ENCODE peak calls at places on chromosome 17, in ten cellular contexts. N, V, E, L, U, Z, K, S, G and H are unnamed samples.

GRCh38 chr17:222172-222571 is 40.7 kb upstream of the DOC2B start:
- DNase-seq in N (no peak), V (no peak), E (no peak), L (no peak), U (no peak), Z (peak), K (no peak), S (no peak), G (no peak), H (peak)

GRCh38 chr17:68184816-68185436 is 62.9 kb upstream of the AMZ2 start:
- DNase-seq in N (no peak), V (peak), E (no peak), L (no peak), U (no peak), Z (no peak), K (no peak), S (peak), G (no peak), H (no peak)

GRCh38 chr17:75688209-75688771 is 21.2 kb downstream of the SAP30BP start:
- DNase-seq in N (no peak), V (no peak), E (no peak), L (no peak), U (peak), Z (peak), K (no peak), S (peak), G (no peak), H (no peak)

GRCh38 chr17:19867654-19868395 is at the start of gene ULK2:
- DNase-seq in N (peak), V (peak), E (peak), L (peak), U (peak), Z (peak), K (no peak), S (peak), G (peak), H (no peak)

GRCh38 chr17:38980455-38981217 is 13.4 kb upstream of the FBXO47 start:
- DNase-seq in N (no peak), V (no peak), E (no peak), L (no peak), U (no peak), Z (peak), K (no peak), S (no peak), G (no peak), H (no peak)

GRCh38 chr17:2737693-2738092 is 11.8 kb downstream of the CCDC92B start:
- DNase-seq in N (no peak), V (no peak), E (no peak), L (no peak), U (no peak), Z (no peak), K (no peak), S (no peak), G (no peak), H (no peak)

GRCh38 chr17:78737332-78737731 is 44.7 kb downstream of the CYTH1 start:
- DNase-seq in N (no peak), V (no peak), E (no peak), L (no peak), U (peak), Z (peak), K (no peak), S (no peak), G (no peak), H (no peak)

GRCh38 chr17:19239544-19239943 is 2.4 kb downstream of the EPN2 start:
- DNase-seq in N (no peak), V (no peak), E (no peak), L (no peak), U (peak), Z (peak), K (no peak), S (no peak), G (no peak), H (no peak)

GRCh38 chr17:50533720-50534148 is 1.2 kb downstream of the EPN3 start:
- DNase-seq in N (no peak), V (no peak), E (peak), L (peak), U (peak), Z (peak), K (no peak), S (no peak), G (no peak), H (no peak)

GRCh38 chr17:37220609-37220953 is 155.2 kb upstream of the C17orf78 start:
- DNase-seq in N (peak), V (no peak), E (peak), L (no peak), U (peak), Z (peak), K (no peak), S (peak), G (no peak), H (no peak)

GRCh38 chr17:33152793-33153192 is 140.3 kb downstream of the ASIC2 start:
- DNase-seq in N (no peak), V (no peak), E (no peak), L (no peak), U (no peak), Z (no peak), K (no peak), S (no peak), G (no peak), H (no peak)

DNA sequence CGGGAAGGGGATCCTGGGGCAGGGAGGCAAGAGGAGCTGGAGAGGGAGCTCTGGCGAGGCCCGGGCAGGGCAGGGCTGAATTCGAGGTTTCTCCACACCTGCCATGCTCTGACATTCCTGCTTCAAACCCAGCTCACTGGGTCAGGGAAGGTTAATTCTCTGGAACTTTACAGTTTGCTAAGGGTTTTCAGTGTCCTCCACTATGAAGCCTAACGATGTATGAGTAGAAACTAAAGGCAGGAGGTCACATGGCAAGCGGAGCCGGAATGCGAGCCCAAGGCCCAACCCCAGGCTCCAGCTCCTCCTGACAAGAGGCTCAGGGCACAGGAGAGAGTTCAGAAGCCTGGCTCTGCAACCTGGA is 29.2 kb downstream of the DCAKD start:
- DNase-seq in N (no peak), V (no peak), E (no peak), L (no peak), U (no peak), Z (no peak), K (no peak), S (no peak), G (no peak), H (no peak)
- TF ChIP-seq CTCF in N (no peak), V (no peak), E (no peak), L (no peak), U (peak), Z (no peak), K (no peak), S (no peak), G (peak), H (no peak)

GRCh38 chr17:56715613-56716357 is 117.9 kb downstream of the C17orf67 start:
- DNase-seq in N (peak), V (peak), E (peak), L (peak), U (peak), Z (peak), K (peak), S (peak), G (peak), H (peak)

GRCh38 chr17:56717471-56717870 is 116.2 kb downstream of the C17orf67 start:
- DNase-seq in N (no peak), V (no peak), E (no peak), L (no peak), U (no peak), Z (no peak), K (no peak), S (no peak), G (no peak), H (no peak)

GRCh38 chr17:56723471-56723870 is 110.2 kb downstream of the C17orf67 start:
- DNase-seq in N (no peak), V (no peak), E (no peak), L (no peak), U (no peak), Z (no peak), K (no peak), S (no peak), G (no peak), H (no peak)

DNA sequence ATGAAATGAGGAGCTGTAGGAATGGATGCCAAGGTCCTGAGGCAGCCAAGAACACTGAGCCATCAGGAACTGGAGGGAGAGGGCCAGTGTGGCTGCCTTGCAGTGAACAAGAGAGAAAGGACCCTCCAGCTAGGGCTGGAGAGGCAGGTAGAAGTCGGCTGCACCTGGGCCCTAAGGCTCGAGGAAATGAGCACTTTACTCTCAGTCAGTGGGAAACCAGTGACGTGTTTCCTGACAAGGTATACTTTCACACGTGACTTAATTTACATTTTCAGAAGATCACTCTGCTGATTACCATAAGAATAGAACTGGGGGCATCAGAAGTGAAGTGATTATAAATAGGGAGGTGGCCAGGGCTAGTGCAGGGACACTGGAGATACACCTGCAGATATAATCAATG is 115.2 kb downstream of the C17orf67 start:
- DNase-seq in N (no peak), V (no peak), E (no peak), L (no peak), U (no peak), Z (no peak), K (no peak), S (no peak), G (no peak), H (no peak)
- H3K4me3 ChIP-seq in N (no peak), V (no peak), E (no peak), L (no peak), U (no peak), Z (no peak), K (no peak), S (no peak), G (no peak), H (no peak)

DNA sequence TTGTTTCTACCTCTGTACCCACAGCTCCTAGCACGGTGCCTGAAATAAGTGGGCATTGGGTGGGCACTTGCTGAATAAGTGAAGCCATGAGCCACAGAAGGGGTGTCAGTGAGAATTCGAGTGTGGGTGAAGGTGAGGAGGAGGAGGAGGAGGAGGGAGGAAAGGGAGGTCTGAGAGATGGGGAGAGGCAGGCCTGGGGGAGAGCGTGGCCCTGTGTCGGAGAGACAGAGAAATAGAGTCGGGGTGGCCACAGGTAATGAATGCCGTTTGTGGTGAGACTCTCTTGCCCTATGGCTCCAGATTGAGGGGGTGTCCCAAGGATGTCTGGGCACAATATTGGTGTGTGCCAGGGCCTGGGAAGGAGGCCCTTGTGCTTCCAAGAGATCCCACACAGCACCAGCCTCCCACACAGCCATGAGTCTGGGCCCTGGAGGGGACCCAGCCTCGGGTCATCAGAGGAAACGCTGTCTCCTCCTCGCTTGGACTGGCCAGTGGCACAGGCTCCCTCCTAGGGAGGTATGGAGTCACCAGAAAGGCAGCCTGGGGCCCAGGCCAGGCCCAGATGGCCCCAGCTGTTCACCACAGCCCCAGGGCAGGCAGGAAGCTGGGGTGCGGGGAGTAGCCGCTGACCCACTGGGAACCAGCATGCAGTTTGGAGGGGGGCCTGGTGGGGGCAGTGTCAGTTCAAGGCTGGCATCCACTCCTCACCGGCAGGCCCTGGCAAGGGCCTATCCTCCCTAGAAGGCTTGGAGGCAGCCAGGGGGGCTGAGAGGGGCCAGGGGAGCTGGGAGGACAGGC is 49.0 kb downstream of the SDK2 start:
- DNase-seq in N (no peak), V (no peak), E (peak), L (peak), U (peak), Z (peak), K (no peak), S (peak), G (peak), H (no peak)
- TF ChIP-seq CTCF in N (peak), V (no peak), E (no peak), L (peak), U (peak), Z (peak), K (peak), S (peak), G (peak), H (peak)

GRCh38 chr17:80145076-80146075 is 1.6 kb downstream of the EIF4A3 start:
- DNase-seq in N (no peak), V (no peak), E (no peak), L (no peak), U (no peak), Z (no peak), K (no peak), S (peak), G (no peak), H (no peak)
- H3K4me3 ChIP-seq in N (peak), V (no peak), E (peak), L (peak), U (peak), Z (peak), K (peak), S (peak), G (peak), H (peak)

DNA sequence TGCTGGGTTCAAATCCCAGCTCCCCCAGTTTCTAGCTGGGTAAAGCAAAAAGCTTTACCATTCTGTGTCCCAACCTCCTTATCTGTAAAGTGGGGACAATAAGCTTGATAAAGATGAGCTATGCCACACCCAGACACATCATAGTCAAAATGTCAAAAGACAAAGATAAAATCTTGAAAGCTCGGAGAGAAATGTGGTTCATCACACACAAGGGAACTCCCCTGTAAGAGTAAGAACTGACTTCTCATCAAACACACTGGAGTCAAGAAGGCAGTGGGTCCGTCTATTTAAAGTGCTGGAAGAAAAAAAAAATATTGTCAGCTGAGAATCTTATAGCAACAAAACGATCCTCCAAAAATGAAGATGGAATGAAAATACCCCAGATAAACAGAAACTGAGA is 25.3 kb downstream of the CACNG5 start:
- DNase-seq in N (no peak), V (no peak), E (no peak), L (no peak), U (no peak), Z (no peak), K (no peak), S (no peak), G (no peak), H (no peak)
- TF ChIP-seq CTCF in N (no peak), V (no peak), E (no peak), L (no peak), U (no peak), Z (no peak), K (no peak), S (no peak), G (no peak), H (no peak)